ENCODE peak calls at places on chromosomes 1 and 21, in seven cellular contexts. X, A, P, S, O, U and C are unnamed samples.

GRCh38 chr1:228487336-228488106 is at the start of gene RNF187:
- DNase-seq in X (peak; percentile 87), A (peak; percentile 93), P (peak; percentile 82), S (peak; percentile 94), O (peak; percentile 67), U (peak; percentile 91), C (peak; percentile 47)

GRCh38 chr1:10217748-10218441 is 7.5 kb downstream of the KIF1B start:
- DNase-seq in X (no peak), A (no peak), P (no peak), S (no peak), O (no peak), U (no peak), C (no peak)

GRCh38 chr21:46111193-46111571 is 13.3 kb downstream of the COL6A2 start:
- DNase-seq in X (peak; percentile 24), A (no peak), P (no peak), S (no peak), O (no peak), U (no peak), C (no peak)

GRCh38 chr1:101257500-101258325 is 20.9 kb downstream of the S1PR1 start:
- DNase-seq in X (no peak), A (peak; percentile 53), P (peak; percentile 91), S (no peak), O (no peak), U (peak; percentile 58), C (peak; percentile 50)

GRCh38 chr1:51583532-51583931 is 33.4 kb upstream of the OSBPL9 start:
- DNase-seq in X (peak; percentile 67), A (peak; percentile 46), P (no peak), S (peak; percentile 84), O (no peak), U (no peak), C (no peak)

GRCh38 chr1:235935506-235936224 is 69.0 kb upstream of the LYST start:
- DNase-seq in X (no peak), A (no peak), P (no peak), S (no peak), O (no peak), U (no peak), C (no peak)

GRCh38 chr1:22808186-22808845 is 97.7 kb downstream of the EPHB2 start:
- DNase-seq in X (no peak), A (no peak), P (no peak), S (no peak), O (no peak), U (no peak), C (no peak)

GRCh38 chr1:23008901-23009300 is 6.8 kb downstream of the TEX46 start:
- DNase-seq in X (no peak), A (no peak), P (no peak), S (no peak), O (no peak), U (no peak), C (no peak)

GRCh38 chr1:202143768-202144509 is 598 bp downstream of the ARL8A start:
- DNase-seq in X (no peak), A (peak; percentile 75), P (peak; percentile 28), S (peak; percentile 48), O (peak; percentile 62), U (peak; percentile 36), C (no peak)

GRCh38 chr21:32483293-32483595 is 70.7 kb downstream of the EVA1C start:
- DNase-seq in X (no peak), A (peak; percentile 59), P (no peak), S (no peak), O (no peak), U (no peak), C (no peak)

GRCh38 chr1:201095581-201096531 is 16.4 kb downstream of the CACNA1S start:
- DNase-seq in X (no peak), A (no peak), P (no peak), S (no peak), O (no peak), U (no peak), C (no peak)

GRCh38 chr1:90835661-90836344 is 118.7 kb upstream of the BARHL2 start:
- DNase-seq in X (no peak), A (no peak), P (no peak), S (no peak), O (peak; percentile 62), U (no peak), C (no peak)

GRCh38 chr1:41240806-41241747 is 1.0 kb downstream of the SCMH1 start:
- DNase-seq in X (peak; percentile 54), A (peak; percentile 76), P (peak; percentile 45), S (peak; percentile 54), O (peak; percentile 65), U (peak; percentile 76), C (peak; percentile 39)

GRCh38 chr1:99083338-99083737 is 78.7 kb upstream of the PLPPR5 start:
- DNase-seq in X (no peak), A (no peak), P (no peak), S (no peak), O (no peak), U (no peak), C (no peak)

GRCh38 chr1:180248731-180249681 is 18.9 kb downstream of the LHX4 start:
- DNase-seq in X (no peak), A (peak; percentile 37), P (no peak), S (no peak), O (peak; percentile 72), U (no peak), C (no peak)

GRCh38 chr21:42193721-42194120 is 25.2 kb upstream of the ABCG1 start:
- DNase-seq in X (no peak), A (no peak), P (no peak), S (no peak), O (no peak), U (no peak), C (no peak)

GRCh38 chr21:42191978-42192595 is 26.9 kb upstream of the ABCG1 start:
- DNase-seq in X (no peak), A (no peak), P (no peak), S (no peak), O (no peak), U (no peak), C (no peak)

GRCh38 chr21:42193131-42193671 is 25.7 kb upstream of the ABCG1 start:
- DNase-seq in X (no peak), A (no peak), P (no peak), S (no peak), O (no peak), U (no peak), C (no peak)

GRCh38 chr21:42195378-42196031 is 23.4 kb upstream of the ABCG1 start:
- DNase-seq in X (no peak), A (peak; percentile 84), P (no peak), S (peak; percentile 29), O (no peak), U (peak; percentile 44), C (no peak)

GRCh38 chr21:42194863-42195262 is 24.1 kb upstream of the ABCG1 start:
- DNase-seq in X (no peak), A (no peak), P (no peak), S (no peak), O (no peak), U (no peak), C (no peak)
- H3K4me1 ChIP-seq in X (peaks cover 4% of the 10 kb centered on the region), A (peaks cover 37% of the 10 kb centered on the region), P (no peaks in the 10 kb centered on the region), S (peaks cover 5% of the 10 kb centered on the region), O (no peaks in the 10 kb centered on the region), U (peaks cover 7% of the 10 kb centered on the region), C (no peaks in the 10 kb centered on the region)

DNA sequence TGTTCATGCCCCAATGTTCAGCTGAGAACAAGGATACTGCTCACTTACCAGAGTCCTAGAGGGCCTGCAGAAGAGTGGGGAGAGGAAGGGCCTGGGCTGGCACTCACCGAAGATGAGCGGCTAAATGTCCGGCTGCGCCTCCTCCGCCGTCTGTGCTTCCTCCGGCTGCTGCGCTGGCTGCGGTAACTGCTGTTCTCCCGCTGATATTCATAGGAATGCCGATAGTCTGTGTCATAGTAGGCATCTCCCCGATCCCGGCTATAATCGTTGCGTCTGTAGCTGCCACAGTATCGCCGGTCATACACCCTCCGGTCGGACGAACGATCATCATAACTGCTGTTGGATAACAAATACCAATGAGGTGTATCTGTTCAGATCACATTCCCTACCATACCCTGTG is 3.9 kb downstream of the CLK2 start:
- DNase-seq in X (no peak), A (no peak), P (no peak), S (no peak), O (no peak), U (no peak), C (no peak)
- H3K36me3 ChIP-seq in X (peaks cover 29% of the 10 kb centered on the region), A (peaks cover 76% of the 10 kb centered on the region), P (peaks cover 36% of the 10 kb centered on the region), S (peaks cover 66% of the 10 kb centered on the region), O (peaks cover 18% of the 10 kb centered on the region), U (peaks cover 59% of the 10 kb centered on the region), C (peaks cover 13% of the 10 kb centered on the region)

DNA sequence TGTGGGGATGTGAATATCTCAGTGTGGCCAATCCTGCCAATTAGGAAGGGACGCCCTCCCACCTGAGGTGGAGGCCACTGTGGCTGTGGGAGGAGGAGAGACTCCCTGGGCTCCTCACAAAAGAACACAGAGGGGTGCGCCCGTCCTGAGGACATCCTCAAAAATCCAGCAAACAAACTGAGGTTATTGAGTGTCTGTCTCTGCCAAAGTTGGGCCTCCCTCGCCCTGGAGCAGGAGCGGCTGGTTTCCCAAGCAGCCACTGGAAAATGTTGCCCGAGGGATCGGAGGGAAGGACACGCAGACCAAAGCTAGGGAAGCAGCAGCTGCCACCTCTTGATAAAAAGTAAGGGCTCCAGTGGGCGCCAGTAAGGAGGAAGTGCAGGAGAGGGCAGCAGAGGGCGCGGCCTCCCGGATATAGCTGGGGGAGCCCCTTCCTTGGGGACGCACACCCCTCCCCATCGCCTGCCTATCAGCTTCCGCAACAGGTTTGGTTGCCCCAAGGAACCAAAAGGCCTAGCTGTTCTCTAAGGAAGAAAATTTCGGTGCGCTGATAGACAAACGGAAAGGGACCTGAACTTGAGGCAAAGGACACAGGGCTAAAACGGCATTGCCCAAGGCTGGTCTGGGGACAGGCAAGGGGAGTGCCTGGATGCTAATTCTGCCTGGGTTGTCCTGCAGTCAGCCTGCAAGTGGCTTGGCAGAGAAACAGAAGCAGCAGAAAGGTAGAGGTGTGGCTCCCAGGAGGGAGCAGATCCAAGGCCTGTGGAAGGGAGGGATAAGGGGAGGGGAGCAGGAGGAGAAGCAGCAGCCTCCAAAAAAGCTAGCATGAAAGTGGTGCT is 1.7 kb upstream of the GRIK3 start:
- DNase-seq in X (no peak), A (no peak), P (no peak), S (no peak), O (peak; percentile 68), U (no peak), C (no peak)
- H3K27me3 ChIP-seq in X (no peaks in the 10 kb centered on the region), A (peaks cover 94% of the 10 kb centered on the region), P (peaks cover 14% of the 10 kb centered on the region), S (peaks cover 100% of the 10 kb centered on the region), O (peaks cover 67% of the 10 kb centered on the region), U (peaks cover 91% of the 10 kb centered on the region), C (no peaks in the 10 kb centered on the region)

GRCh38 chr21:44950351-44950750 is 10.5 kb downstream of the SLX9 start:
- DNase-seq in X (no peak), A (peak; percentile 46), P (no peak), S (peak; percentile 34), O (no peak), U (no peak), C (no peak)

GRCh38 chr21:44951186-44951915 is 11.5 kb downstream of the SLX9 start:
- DNase-seq in X (no peak), A (peak; percentile 44), P (no peak), S (peak; percentile 19), O (no peak), U (no peak), C (no peak)

GRCh38 chr21:44948426-44949120 is 8.7 kb downstream of the SLX9 start:
- DNase-seq in X (no peak), A (peak; percentile 47), P (no peak), S (peak; percentile 16), O (no peak), U (no peak), C (no peak)

GRCh38 chr21:44949161-44950015 is 9.6 kb downstream of the SLX9 start:
- DNase-seq in X (peak; percentile 88), A (peak; percentile 90), P (peak; percentile 76), S (peak; percentile 89), O (peak; percentile 90), U (peak; percentile 90), C (peak; percentile 90)

DNA sequence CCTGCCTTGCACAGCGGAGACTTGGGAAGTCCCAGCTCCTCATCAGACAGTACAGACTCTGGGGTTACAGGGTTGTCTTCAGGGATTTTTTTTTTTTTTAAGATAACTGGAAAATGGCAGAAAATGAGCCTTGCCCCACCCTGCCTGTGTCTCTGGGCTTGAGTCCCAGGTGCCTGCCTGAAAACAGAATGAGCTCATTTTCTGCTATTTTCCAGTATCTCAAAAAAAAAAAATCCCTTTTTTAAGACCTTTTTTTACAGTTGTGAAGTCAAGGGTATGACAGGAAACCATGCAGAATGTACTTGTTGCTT is 10.1 kb downstream of the SLX9 start:
- DNase-seq in X (no peak), A (no peak), P (no peak), S (no peak), O (no peak), U (no peak), C (no peak)
- H3K4me1 ChIP-seq in X (peaks cover 4% of the 10 kb centered on the region), A (peaks cover 12% of the 10 kb centered on the region), P (no peaks in the 10 kb centered on the region), S (peaks cover 91% of the 10 kb centered on the region), O (no peaks in the 10 kb centered on the region), U (no peaks in the 10 kb centered on the region), C (peaks cover 5% of the 10 kb centered on the region)